ENCODE peak calls at places on chromosome 18, in five cellular contexts. One of them, this sample, is unnamed.

GRCh38 chr18:8788503-8789429 is 83.4 kb downstream of the MTCL1 start:
- DNase-seq in adrenal gland: no peak
- DNase-seq in H9: no peak
- DNase-seq in spleen: no peak
- DNase-seq in astrocyte: no peak
- DNase-seq in this sample: no peak

GRCh38 chr18:60684843-60685513 is 312.4 kb upstream of the MC4R start:
- DNase-seq in adrenal gland: no peak
- DNase-seq in H9: no peak
- DNase-seq in spleen: no peak
- DNase-seq in astrocyte: peak; percentile 18
- DNase-seq in this sample: no peak

GRCh38 chr18:69944434-69944833 is 3.2 kb downstream of the CD226 start:
- DNase-seq in adrenal gland: no peak
- DNase-seq in H9: no peak
- DNase-seq in spleen: no peak
- DNase-seq in astrocyte: no peak
- DNase-seq in this sample: no peak

GRCh38 chr18:73893879-73894278 is 253.8 kb downstream of the FBXO15 start:
- DNase-seq in adrenal gland: no peak
- DNase-seq in H9: no peak
- DNase-seq in spleen: no peak
- DNase-seq in astrocyte: no peak
- DNase-seq in this sample: no peak

GRCh38 chr18:33923980-33924379 is 300.7 kb downstream of the NOL4 start:
- DNase-seq in adrenal gland: no peak
- DNase-seq in H9: no peak
- DNase-seq in spleen: no peak
- DNase-seq in astrocyte: no peak
- DNase-seq in this sample: no peak

GRCh38 chr18:32298289-32298688 is 108.5 kb downstream of the MEP1B start:
- DNase-seq in adrenal gland: no peak
- DNase-seq in H9: no peak
- DNase-seq in spleen: no peak
- DNase-seq in astrocyte: peak; percentile 29
- DNase-seq in this sample: no peak

GRCh38 chr18:48553236-48553635 is 14.4 kb downstream of the CTIF start:
- DNase-seq in adrenal gland: no peak
- DNase-seq in H9: no peak
- DNase-seq in spleen: no peak
- DNase-seq in astrocyte: no peak
- DNase-seq in this sample: no peak

GRCh38 chr18:44651453-44651852 is 29.2 kb upstream of the SETBP1 start:
- DNase-seq in adrenal gland: peak; percentile 5
- DNase-seq in H9: no peak
- DNase-seq in spleen: no peak
- DNase-seq in astrocyte: peak; percentile 86
- DNase-seq in this sample: peak; percentile 64

GRCh38 chr18:8857806-8858205 is 152.4 kb downstream of the MTCL1 start:
- DNase-seq in adrenal gland: no peak
- DNase-seq in H9: no peak
- DNase-seq in spleen: no peak
- DNase-seq in astrocyte: no peak
- DNase-seq in this sample: no peak

GRCh38 chr18:39313992-39314391 is 1748.4 kb upstream of the CELF4 start:
- DNase-seq in adrenal gland: no peak
- DNase-seq in H9: no peak
- DNase-seq in spleen: no peak
- DNase-seq in astrocyte: no peak
- DNase-seq in this sample: no peak

GRCh38 chr18:154151-154550 is 4.2 kb upstream of the USP14 start:
- DNase-seq in adrenal gland: no peak
- DNase-seq in H9: no peak
- DNase-seq in spleen: no peak
- DNase-seq in astrocyte: no peak
- DNase-seq in this sample: no peak

GRCh38 chr18:32289480-32290075 is 99.7 kb downstream of the MEP1B start:
- DNase-seq in adrenal gland: peak; percentile 65
- DNase-seq in H9: peak; percentile 60
- DNase-seq in spleen: no peak
- DNase-seq in astrocyte: peak; percentile 33
- DNase-seq in this sample: no peak

GRCh38 chr18:35143615-35144596 is 96.9 kb upstream of the ZNF397 start:
- DNase-seq in adrenal gland: peak; percentile 71
- DNase-seq in H9: peak; percentile 64
- DNase-seq in spleen: no peak
- DNase-seq in astrocyte: peak; percentile 32
- DNase-seq in this sample: no peak

DNA sequence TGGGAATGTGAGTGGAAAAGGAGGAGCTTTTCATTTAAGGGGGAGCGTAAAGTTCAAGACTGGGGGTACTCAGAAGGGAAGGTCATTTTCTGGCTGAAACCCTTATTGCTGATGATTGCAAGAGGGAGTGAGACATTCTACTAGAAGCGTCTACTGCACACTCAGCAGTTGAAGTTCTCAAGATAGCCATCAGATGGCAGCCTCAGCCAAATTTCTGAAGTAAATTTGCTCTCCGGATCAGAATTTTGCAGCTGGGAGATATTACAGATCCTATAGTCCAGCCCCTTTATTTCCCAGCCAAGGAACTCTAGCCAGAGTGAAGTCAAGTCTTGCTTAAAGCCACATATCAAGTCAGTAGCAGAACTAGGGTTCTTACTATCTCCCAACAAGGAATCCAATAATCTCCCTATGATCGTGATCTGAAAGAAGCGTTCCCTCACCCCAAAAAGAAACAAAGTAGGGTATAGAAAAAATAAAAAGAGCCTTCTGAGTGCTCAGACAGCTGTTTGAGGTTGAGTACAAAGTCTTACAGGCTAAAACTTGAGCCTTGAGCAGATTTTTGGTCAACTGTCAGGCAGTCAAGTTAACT is 24.0 kb downstream of the RAX start:
- DNase-seq in adrenal gland: peak; percentile 72
- DNase-seq in H9: peak; percentile 55
- DNase-seq in spleen: no peak
- DNase-seq in astrocyte: peak; percentile 47
- DNase-seq in this sample: no peak
- TF ChIP-seq CTCF in adrenal gland: peak; percentile 57
- TF ChIP-seq CTCF in H9: peak; percentile 86
- TF ChIP-seq CTCF in spleen: peak; percentile 58
- TF ChIP-seq CTCF in astrocyte: peak; percentile 84
- TF ChIP-seq CTCF in this sample: peak; percentile 60

GRCh38 chr18:21918693-21919092 is 178.1 kb downstream of the MIB1 start:
- DNase-seq in adrenal gland: no peak
- DNase-seq in H9: no peak
- DNase-seq in spleen: no peak
- DNase-seq in astrocyte: no peak
- DNase-seq in this sample: no peak
- H3K4me1 ChIP-seq in adrenal gland: no peaks in the 10 kb centered on the region
- H3K4me1 ChIP-seq in H9: no peaks in the 10 kb centered on the region
- H3K4me1 ChIP-seq in spleen: no peaks in the 10 kb centered on the region
- H3K4me1 ChIP-seq in astrocyte: no peaks in the 10 kb centered on the region
- H3K4me1 ChIP-seq in this sample: no peaks in the 10 kb centered on the region

GRCh38 chr18:29439398-29439797 is 1262.5 kb upstream of the CDH2 start:
- DNase-seq in adrenal gland: no peak
- DNase-seq in H9: no peak
- DNase-seq in spleen: no peak
- DNase-seq in astrocyte: no peak
- DNase-seq in this sample: no peak
- TF ChIP-seq CTCF in adrenal gland: no peak
- TF ChIP-seq CTCF in H9: peak; percentile 44
- TF ChIP-seq CTCF in spleen: no peak
- TF ChIP-seq CTCF in astrocyte: peak; percentile 13
- TF ChIP-seq CTCF in this sample: no peak

GRCh38 chr18:50862401-50862800 is 16.5 kb upstream of the ME2 start:
- DNase-seq in adrenal gland: peak; percentile 22
- DNase-seq in H9: no peak
- DNase-seq in spleen: no peak
- DNase-seq in astrocyte: no peak
- DNase-seq in this sample: no peak
- H3K4me1 ChIP-seq in adrenal gland: peaks cover 9% of the 10 kb centered on the region
- H3K4me1 ChIP-seq in H9: no peaks in the 10 kb centered on the region
- H3K4me1 ChIP-seq in spleen: no peaks in the 10 kb centered on the region
- H3K4me1 ChIP-seq in astrocyte: no peaks in the 10 kb centered on the region
- H3K4me1 ChIP-seq in this sample: no peaks in the 10 kb centered on the region

DNA sequence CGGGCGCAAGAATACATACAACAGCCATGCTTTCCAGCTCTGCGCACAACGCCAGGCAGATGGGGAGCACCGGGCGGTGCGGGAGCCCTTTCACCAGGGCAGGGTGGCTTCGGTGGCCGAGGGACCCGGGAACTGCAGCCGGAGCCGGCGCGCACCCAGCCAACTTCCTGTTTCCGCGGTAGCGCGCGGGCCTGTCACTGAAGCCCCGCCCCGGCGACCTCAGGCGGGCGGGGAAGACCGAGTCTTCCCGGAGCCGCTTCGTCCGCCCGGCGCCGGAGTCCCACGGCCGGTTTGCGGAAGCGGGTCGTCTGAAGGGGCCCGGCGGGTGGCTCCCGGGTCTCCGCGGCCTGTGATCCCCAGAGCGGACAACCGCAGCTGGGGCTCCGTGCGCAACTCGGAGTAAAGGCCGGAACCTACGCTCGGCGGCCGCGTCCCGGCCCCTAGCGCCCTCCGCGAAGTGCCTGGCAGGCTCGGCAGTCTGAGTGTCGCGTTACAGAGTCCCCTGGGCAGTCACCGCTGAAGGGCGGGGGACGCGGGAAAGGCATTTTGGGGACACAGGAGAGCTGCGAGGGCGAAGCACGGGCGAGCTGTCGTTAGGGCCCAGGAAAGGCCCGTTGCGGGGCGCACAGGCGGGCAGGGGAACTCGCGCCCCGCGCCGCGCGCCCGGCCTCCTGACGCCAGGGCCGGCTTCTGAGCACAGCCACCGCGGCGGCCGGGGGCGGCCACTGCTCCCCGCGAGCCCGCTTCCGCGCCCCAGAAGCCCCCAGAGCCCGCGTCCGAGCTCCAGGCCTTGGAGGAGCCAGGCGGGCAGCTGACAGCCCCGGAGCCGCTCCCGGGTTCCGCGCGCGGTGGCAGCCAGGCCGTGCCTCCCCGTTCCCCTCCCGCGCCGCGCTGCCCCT is at the start of gene MPPE1:
- DNase-seq in adrenal gland: peak; percentile 92
- DNase-seq in H9: peak; percentile 88
- DNase-seq in spleen: peak; percentile 99
- DNase-seq in astrocyte: peak; percentile 77
- DNase-seq in this sample: peak; percentile 95
- TF ChIP-seq CTCF in adrenal gland: no peak
- TF ChIP-seq CTCF in H9: no peak
- TF ChIP-seq CTCF in spleen: no peak
- TF ChIP-seq CTCF in astrocyte: no peak
- TF ChIP-seq CTCF in this sample: no peak